ENCODE peak calls at places on chromosomes 5 and 9, in five cellular contexts. M is fibroblast of pulmonary artery, Z is endothelial cell, I is fibroblast of the aortic adventitia, U is body of pancreas. E is an unnamed sample.

GRCh38 chr5:113546711-113547159 is 33.2 kb downstream of the YTHDC2 start:
- DNase-seq in M (peak; percentile 39), Z (no peak), I (peak; percentile 73), U (no peak), E (no peak)

GRCh38 chr9:124420991-124421543 is 5.8 kb upstream of the PSMB7 start:
- DNase-seq in M (peak; percentile 13), Z (no peak), I (no peak), U (no peak), E (no peak)

GRCh38 chr5:98656106-98656795 is 117.2 kb upstream of the RGMB start:
- DNase-seq in M (peak; percentile 10), Z (no peak), I (peak; percentile 22), U (no peak), E (no peak)

GRCh38 chr9:72864327-72864726 is 88.5 kb downstream of the ALDH1A1 start:
- DNase-seq in M (no peak), Z (no peak), I (no peak), U (no peak), E (no peak)

GRCh38 chr5:76953551-76954382 is 922 bp downstream of the CRHBP start:
- DNase-seq in M (no peak), Z (peak; percentile 40), I (peak; percentile 5), U (no peak), E (peak; percentile 30)

GRCh38 chr5:93585054-93585751 is 2.2 kb downstream of the NR2F1 start:
- DNase-seq in M (no peak), Z (no peak), I (peak; percentile 43), U (peak; percentile 52), E (no peak)

GRCh38 chr9:96279927-96280326 is 22.0 kb downstream of the HSD17B3 start:
- DNase-seq in M (no peak), Z (no peak), I (no peak), U (peak; percentile 52), E (no peak)

GRCh38 chr5:96297867-96298266 is 135.2 kb downstream of the PCSK1 start:
- DNase-seq in M (peak; percentile 96), Z (no peak), I (peak; percentile 99), U (peak; percentile 49), E (no peak)

GRCh38 chr5:33579163-33579562 is 138.4 kb downstream of the TARS1 start:
- DNase-seq in M (no peak), Z (no peak), I (no peak), U (no peak), E (no peak)

GRCh38 chr9:107131108-107131799 is 151.8 kb upstream of the RAD23B start:
- DNase-seq in M (no peak), Z (no peak), I (no peak), U (no peak), E (no peak)

GRCh38 chr9:4293293-4293931 is 6.5 kb downstream of the GLIS3 start:
- DNase-seq in M (peak; percentile 97), Z (no peak), I (peak; percentile 97), U (no peak), E (no peak)

GRCh38 chr5:171409164-171410136 is 10.0 kb upstream of the FGF18 start:
- DNase-seq in M (no peak), Z (no peak), I (no peak), U (no peak), E (no peak)

GRCh38 chr5:132830436-132831094 is at the start of gene SHROOM1:
- DNase-seq in M (peak; percentile 43), Z (no peak), I (peak; percentile 25), U (peak; percentile 84), E (peak; percentile 54)

GRCh38 chr5:81006955-81007636 is 46.9 kb downstream of the RASGRF2 start:
- DNase-seq in M (no peak), Z (no peak), I (no peak), U (no peak), E (no peak)
- TF ChIP-seq CTCF in M (no peak), Z (no peak), I (no peak), U (no peak), E (no peak)

GRCh38 chr9:135500525-135501260 is at the start of gene MRPS2:
- DNase-seq in M (peak; percentile 88), Z (peak; percentile 98), I (peak; percentile 80), U (peak; percentile 86), E (peak; percentile 93)
- TF ChIP-seq CTCF in M (peak; percentile 43), Z (peak; percentile 52), I (peak; percentile 73), U (peak; percentile 93), E (peak; percentile 86)

GRCh38 chr9:89808801-89809200 is 204.0 kb downstream of the GADD45G start:
- DNase-seq in M (peak; percentile 29), Z (no peak), I (no peak), U (no peak), E (no peak)

GRCh38 chr9:89806371-89807100 is 201.7 kb downstream of the GADD45G start:
- DNase-seq in M (peak; percentile 46), Z (no peak), I (no peak), U (no peak), E (no peak)

GRCh38 chr9:89807101-89807395 is 202.2 kb downstream of the GADD45G start:
- DNase-seq in M (no peak), Z (no peak), I (no peak), U (no peak), E (no peak)

GRCh38 chr9:89807682-89808075 is 202.9 kb downstream of the GADD45G start:
- DNase-seq in M (no peak), Z (no peak), I (no peak), U (no peak), E (no peak)

DNA sequence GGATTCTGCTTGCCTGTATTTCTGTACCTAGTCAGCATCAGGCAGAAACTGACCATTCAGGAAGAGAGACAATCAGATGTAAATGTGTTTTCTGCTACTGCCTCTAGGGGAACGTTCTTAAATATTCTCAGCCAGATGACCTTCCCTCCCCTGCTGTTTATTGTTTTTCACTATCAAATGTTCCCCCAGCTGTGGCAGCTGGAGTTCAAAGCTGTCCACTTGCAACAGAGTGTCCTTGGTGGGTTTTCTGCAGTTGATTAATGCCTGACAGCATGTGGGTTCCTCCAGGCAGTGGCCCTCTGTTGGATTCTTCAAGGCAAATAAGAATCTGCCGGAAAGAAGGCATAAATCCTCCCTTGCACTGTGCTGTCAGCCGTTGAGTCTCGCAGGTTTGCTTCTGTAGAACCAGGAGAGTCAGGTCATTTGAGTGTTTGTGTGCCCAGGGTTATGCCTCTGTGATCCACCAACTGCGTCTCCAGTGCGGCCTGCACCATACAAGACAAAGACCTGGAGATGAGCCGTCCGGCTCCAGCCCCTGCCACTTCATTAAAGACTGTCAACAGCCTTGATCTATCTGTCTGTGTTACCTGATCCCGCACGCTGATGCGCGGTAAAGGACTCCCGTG is 203.4 kb downstream of the GADD45G start:
- DNase-seq in M (peak; percentile 23), Z (no peak), I (no peak), U (no peak), E (no peak)
- TF ChIP-seq CTCF in M (peak; percentile 31), Z (no peak), I (no peak), U (no peak), E (peak; percentile 30)

GRCh38 chr5:119302916-119303897 is 52.6 kb upstream of the TNFAIP8 start:
- DNase-seq in M (peak; percentile 93), Z (no peak), I (peak; percentile 99), U (peak; percentile 64), E (no peak)
- TF ChIP-seq CTCF in M (no peak), Z (no peak), I (peak; percentile 47), U (no peak), E (no peak)

GRCh38 chr5:15183520-15183919 is 311.9 kb upstream of the ANKH start:
- DNase-seq in M (peak; percentile 34), Z (no peak), I (peak; percentile 11), U (no peak), E (no peak)
- TF ChIP-seq CTCF in M (peak; percentile 45), Z (peak; percentile 16), I (peak; percentile 45), U (no peak), E (peak; percentile 30)

GRCh38 chr9:133492061-133493021 is 13.4 kb upstream of the SLC2A6 start:
- DNase-seq in M (no peak), Z (no peak), I (no peak), U (no peak), E (no peak)

GRCh38 chr9:133490201-133490681 is 11.3 kb upstream of the SLC2A6 start:
- DNase-seq in M (no peak), Z (no peak), I (no peak), U (no peak), E (no peak)

GRCh38 chr9:133489253-133490190 is 10.6 kb upstream of the SLC2A6 start:
- DNase-seq in M (no peak), Z (no peak), I (no peak), U (no peak), E (no peak)

GRCh38 chr9:133491656-133491925 is 12.7 kb upstream of the SLC2A6 start:
- DNase-seq in M (no peak), Z (no peak), I (no peak), U (no peak), E (no peak)

DNA sequence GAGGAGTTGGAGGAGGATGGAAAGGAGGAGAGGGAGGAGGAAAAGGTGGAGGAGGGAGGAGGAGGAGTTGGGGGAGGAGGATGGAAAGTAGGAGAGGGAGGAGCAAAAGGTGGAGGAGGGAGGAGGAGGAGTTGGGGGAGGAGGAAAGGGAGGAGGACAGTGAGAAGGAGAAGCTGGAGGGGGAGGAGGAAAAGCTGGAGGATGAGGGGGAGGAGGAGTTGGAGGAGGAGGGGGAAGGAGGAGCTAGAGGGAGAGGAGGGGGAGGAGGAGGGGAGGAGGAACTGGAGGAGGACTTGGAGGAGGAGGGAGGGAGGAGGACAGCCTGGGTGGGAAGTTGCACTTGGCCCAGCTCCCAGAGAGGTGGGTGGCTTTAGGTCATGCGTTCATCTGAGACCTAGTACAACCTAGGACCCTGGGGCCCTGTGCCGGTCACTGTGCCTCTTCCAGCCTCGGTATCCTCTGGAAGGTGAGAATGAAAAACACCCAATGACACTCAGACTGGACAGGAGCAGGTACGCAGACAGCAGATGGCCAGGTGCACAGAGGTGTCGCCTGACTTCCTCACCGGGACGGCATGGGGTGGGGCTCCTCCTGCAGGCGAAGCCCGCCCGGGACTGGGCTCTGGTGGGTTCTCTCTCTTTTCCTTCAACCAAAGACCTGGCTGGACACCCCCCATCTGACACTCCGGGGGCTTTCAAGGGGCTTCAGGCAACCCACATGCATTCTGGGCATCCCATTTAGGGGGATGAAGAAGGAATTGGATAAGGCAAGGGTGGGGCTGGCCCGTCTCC is 12.2 kb upstream of the SLC2A6 start:
- DNase-seq in M (no peak), Z (no peak), I (no peak), U (no peak), E (no peak)
- TF ChIP-seq CTCF in M (no peak), Z (no peak), I (no peak), U (no peak), E (no peak)

DNA sequence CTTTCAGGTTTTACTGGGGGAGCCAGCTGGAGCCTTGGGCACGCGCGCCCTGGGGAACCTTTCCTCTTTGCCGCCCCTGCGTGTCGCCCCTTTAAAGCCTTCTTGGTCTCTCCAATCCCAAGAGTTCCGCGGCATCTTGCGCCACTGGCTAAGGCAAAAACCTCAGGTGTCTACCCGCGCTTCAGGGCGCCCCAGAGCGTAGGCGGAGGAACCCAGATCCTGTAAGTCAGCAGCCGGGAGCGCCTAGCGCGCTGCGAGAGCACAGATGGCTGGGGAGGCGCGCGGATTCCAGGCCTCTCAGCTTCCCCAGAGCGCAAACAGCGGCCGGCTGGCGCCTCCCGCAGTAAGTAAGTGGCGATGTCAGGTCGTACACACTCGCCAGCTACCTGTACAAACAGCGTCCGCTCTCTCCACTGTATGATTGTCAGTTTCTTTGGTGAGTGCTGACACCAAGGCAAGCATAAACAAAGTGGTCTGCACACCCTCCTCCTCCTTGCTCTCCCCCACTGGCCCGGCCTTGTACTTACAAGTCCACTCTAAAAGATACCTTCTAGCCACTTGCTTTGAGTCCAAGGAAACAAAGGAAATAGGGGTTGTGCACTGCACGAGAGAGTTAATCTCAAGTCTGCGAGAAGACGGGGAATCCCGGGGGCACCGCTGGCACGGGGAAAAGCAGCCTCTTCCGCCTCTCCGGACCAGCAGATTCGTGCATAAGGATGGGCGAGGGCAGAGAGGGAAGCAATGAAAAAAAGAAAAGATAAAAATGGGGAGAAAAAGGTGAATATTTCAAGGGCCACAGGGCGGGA is 2.9 kb downstream of the HTR1A start:
- DNase-seq in M (no peak), Z (peak; percentile 77), I (no peak), U (peak; percentile 61), E (peak; percentile 70)
- TF ChIP-seq CTCF in M (no peak), Z (peak; percentile 28), I (no peak), U (peak; percentile 40), E (peak; percentile 84)

E was measured in progenitor cell of endocrine pancreas.